ENCODE peak calls at places on chromosomes 4 and X, in four cellular contexts. I is A549, K is HepG2, L is K562. T is an unnamed sample.

GRCh38 chr4:116358633-116359222 is 726.6 kb downstream of the TRAM1L1 start:
- DNase-seq in I (peak; percentile 75), K (peak; percentile 82), L (peak; percentile 39), T (peak; percentile 83)

GRCh38 chr4:103786014-103786413 is 66.2 kb upstream of the TACR3 start:
- DNase-seq in K (peak; percentile 64), I (peak; percentile 53), L (peak; percentile 12), T (peak; percentile 46)

GRCh38 chr4:54783402-54784110 is 125.8 kb downstream of the KIT start:
- DNase-seq in I (no peak), L (no peak), K (peak; percentile 17), T (no peak)

GRCh38 chr4:150130953-150131352 is 52.7 kb downstream of the DCLK2 start:
- DNase-seq in L (no peak), K (no peak), I (no peak), T (no peak)

GRCh38 chr4:26873391-26874026 is 12.9 kb downstream of the STIM2 start:
- DNase-seq in I (no peak), K (no peak), L (no peak), T (no peak)

GRCh38 chrX:54992911-54993622 is 921 bp downstream of the PFKFB1 start:
- DNase-seq in L (peak; percentile 66), I (no peak), K (no peak), T (no peak)

GRCh38 chr4:95513022-95513421 is 35.8 kb downstream of the UNC5C start:
- DNase-seq in I (no peak), K (no peak), L (no peak), T (no peak)

GRCh38 chr4:86011117-86011516 is 348.7 kb downstream of the MAPK10 start:
- DNase-seq in L (no peak), K (no peak), I (no peak), T (no peak)

GRCh38 chr4:113146876-113147358 is 97.5 kb downstream of the ANK2 start:
- DNase-seq in I (no peak), L (no peak), K (peak; percentile 73), T (no peak)

DNA sequence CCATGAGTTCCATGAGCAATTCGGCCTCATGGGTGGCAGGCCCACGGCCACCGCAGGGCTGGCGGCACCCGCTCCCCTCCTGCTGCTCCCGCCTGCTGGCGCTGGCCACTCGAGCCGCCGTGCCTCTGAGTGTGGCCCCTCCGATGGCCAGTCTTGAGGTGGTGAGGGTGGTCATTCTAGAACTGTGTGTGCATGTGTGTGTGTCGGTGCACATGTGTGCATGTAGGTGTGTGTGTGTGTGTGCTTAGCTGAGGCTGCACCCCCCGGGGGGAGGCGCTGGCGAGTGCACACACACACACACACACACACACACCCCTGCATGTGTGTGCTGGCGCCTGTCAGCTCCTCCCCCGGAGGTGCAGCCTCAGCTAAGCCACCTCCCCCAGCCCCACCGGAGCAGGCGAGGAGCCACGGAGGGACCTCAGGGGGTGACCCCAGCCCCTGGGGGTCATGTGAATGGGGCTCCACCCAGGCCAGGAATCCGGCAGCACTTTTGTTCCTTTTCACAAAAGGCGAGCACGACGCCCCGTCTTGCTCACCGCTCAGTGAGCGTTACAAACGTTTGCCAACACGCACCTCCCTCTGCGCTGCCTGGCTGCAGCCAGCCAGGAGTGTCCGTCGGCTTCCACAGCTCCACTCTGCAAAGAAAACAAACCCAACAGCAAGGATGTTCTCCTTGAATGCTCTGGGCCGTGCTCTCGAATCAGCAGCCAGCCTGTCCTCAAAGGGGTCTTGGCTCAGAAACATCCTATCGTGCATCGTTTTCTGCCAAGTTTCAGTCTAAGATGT is 29.9 kb downstream of the FGFRL1 start:
- DNase-seq in L (peak; percentile 84), K (no peak), I (peak; percentile 59), T (no peak)
- TF ChIP-seq NR3C1 in L (no peak), K (no peak), I (no peak), T (no peak)

DNA sequence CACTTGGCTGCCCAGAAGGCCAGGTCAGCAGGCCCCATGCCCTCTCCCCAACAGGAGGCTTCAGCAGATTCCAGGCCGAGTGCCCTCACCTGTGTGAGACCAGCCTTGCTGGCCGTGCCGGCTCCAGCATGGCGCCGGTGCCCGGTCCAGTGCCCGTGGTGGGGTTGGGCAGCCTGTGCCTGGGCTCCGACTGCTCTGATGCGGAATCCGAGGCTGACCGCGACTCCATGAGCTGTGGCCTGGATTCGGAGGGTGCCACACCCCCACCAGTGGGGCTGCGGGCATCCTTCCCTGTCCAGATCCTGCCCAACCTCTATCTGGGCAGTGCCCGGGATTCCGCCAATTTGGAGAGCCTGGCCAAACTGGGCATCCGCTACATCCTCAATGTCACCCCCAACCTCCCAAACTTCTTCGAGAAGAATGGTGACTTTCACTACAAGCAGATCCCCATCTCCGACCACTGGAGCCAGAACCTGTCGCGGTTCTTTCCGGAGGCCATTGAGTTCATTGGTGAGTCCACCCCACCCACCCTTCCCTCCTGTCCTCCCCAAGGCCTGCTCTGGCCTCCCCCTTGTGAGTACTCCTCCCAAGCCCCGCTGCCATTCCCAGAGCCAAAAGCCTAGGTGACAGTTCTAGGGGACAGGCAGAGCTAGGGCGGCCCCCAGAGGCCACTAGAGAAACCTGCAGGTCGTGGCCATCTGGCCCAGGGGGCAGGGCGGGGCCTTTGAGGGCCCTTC is 2.3 kb downstream of the DUSP9 start:
- DNase-seq in I (peak; percentile 57), L (peak; percentile 52), K (peak; percentile 70), T (peak; percentile 73)
- TF ChIP-seq NR3C1 in I (no peak), L (no peak), K (no peak), T (no peak)

GRCh38 chr4:169662226-169662625 is 41.8 kb downstream of the CLCN3 start:
- DNase-seq in I (no peak), K (no peak), L (no peak), T (no peak)
- TF ChIP-seq NR3C1 in I (no peak), K (no peak), L (no peak), T (no peak)

GRCh38 chr4:121272526-121272925 is 108.3 kb downstream of the QRFPR start:
- DNase-seq in K (no peak), L (no peak), I (peak; percentile 5), T (no peak)
- TF ChIP-seq NR3C1 in K (no peak), L (no peak), I (no peak), T (no peak)

T was measured in WTC11.